ENCODE peak calls at places on chromosome 17, in nine cellular contexts. W is ascending aorta; G is heart right ventricle; C is CD8-positive, alpha-beta memory T cell; I is right lobe of liver; B is left lung; D is CD8-positive, alpha-beta T cell; F is mammary epithelial cell; R is mesendoderm. V is an unnamed sample.

GRCh38 chr17:57407287-57408063 is 151.2 kb downstream of the MSI2 start:
- DNase-seq in I (no peak), R (no peak), B (peak; percentile 45), F (no peak), G (no peak), C (no peak), W (no peak), D (no peak), V (no peak)

GRCh38 chr17:29176500-29177351 is 3.5 kb downstream of the MYO18A start:
- DNase-seq in R (peak; percentile 77), B (peak; percentile 73), G (no peak), I (peak; percentile 93), D (no peak), F (peak; percentile 64), C (peak; percentile 45), W (no peak), V (peak; percentile 87)

GRCh38 chr17:62869885-62870580 is 61.9 kb upstream of the MARCHF10 start:
- DNase-seq in R (peak; percentile 98), C (no peak), D (no peak), F (peak; percentile 47), B (no peak), I (peak; percentile 5), G (no peak), W (no peak), V (no peak)

GRCh38 chr17:42679001-42679491 is 2.3 kb upstream of the PLEKHH3 start:
- DNase-seq in W (peak; percentile 77), B (peak; percentile 72), G (peak; percentile 54), I (no peak), F (peak; percentile 48), C (no peak), R (peak; percentile 79), D (no peak), V (peak; percentile 78)

GRCh38 chr17:81027038-81027437 is 7.9 kb upstream of the BAIAP2 start:
- DNase-seq in R (no peak), G (no peak), C (no peak), D (no peak), W (no peak), B (no peak), I (no peak), F (no peak), V (peak; percentile 65)

GRCh38 chr17:836154-836553 is 54.0 kb downstream of the MRM3 start:
- DNase-seq in C (no peak), D (no peak), G (peak; percentile 15), R (peak; percentile 47), W (no peak), B (no peak), F (no peak), I (no peak), V (no peak)

GRCh38 chr17:78057113-78057740 is 71.3 kb downstream of the TMC6 start:
- DNase-seq in R (no peak), I (no peak), F (no peak), G (no peak), D (no peak), W (no peak), C (no peak), B (no peak), V (no peak)

GRCh38 chr17:45110676-45111611 is 21.4 kb downstream of the PLCD3 start:
- DNase-seq in B (no peak), G (peak; percentile 76), C (no peak), W (no peak), D (no peak), F (no peak), I (no peak), R (no peak), V (no peak)

GRCh38 chr17:35731239-35731931 is at the start of gene RASL10B:
- DNase-seq in C (peak; percentile 31), W (peak; percentile 86), I (no peak), F (no peak), B (no peak), D (no peak), R (peak; percentile 82), G (peak; percentile 48), V (peak; percentile 82)

GRCh38 chr17:4513113-4514032 is 14.7 kb downstream of the SPNS2 start:
- DNase-seq in F (no peak), R (no peak), D (no peak), C (no peak), W (no peak), I (no peak), B (no peak), G (no peak), V (no peak)

GRCh38 chr17:7262192-7263070 is at the start of gene CLDN7:
- DNase-seq in C (no peak), B (peak; percentile 89), G (no peak), D (no peak), F (no peak), R (peak; percentile 89), W (no peak), I (no peak), V (peak; percentile 95)

GRCh38 chr17:36742267-36743000 is 141.1 kb downstream of the MRM1 start:
- DNase-seq in I (no peak), B (no peak), C (no peak), W (no peak), D (no peak), F (no peak), G (no peak), R (peak; percentile 92), V (no peak)

GRCh38 chr17:27609606-27610303 is 21.2 kb upstream of the LGALS9 start:
- DNase-seq in B (no peak), F (peak; percentile 42), R (peak; percentile 49), C (no peak), W (no peak), D (no peak), G (no peak), I (peak; percentile 68), V (no peak)

GRCh38 chr17:6494239-6494941 is 50.1 kb downstream of the PIMREG start:
- DNase-seq in G (no peak), R (no peak), D (no peak), C (no peak), F (peak; percentile 49), B (peak; percentile 61), W (no peak), I (no peak), V (peak; percentile 60)

GRCh38 chr17:81499601-81499970 is 13.0 kb downstream of the ACTG1 start:
- DNase-seq in W (no peak), C (no peak), D (no peak), R (no peak), F (no peak), I (no peak), G (no peak), B (no peak), V (no peak)

GRCh38 chr17:50100921-50101345 is 5.8 kb downstream of the PDK2 start:
- DNase-seq in C (no peak), D (no peak), I (no peak), G (no peak), B (no peak), R (peak; percentile 51), W (no peak), F (no peak), V (no peak)

GRCh38 chr17:14843086-14843795 is 421.9 kb downstream of the PMP22 start:
- DNase-seq in R (no peak), F (no peak), D (no peak), G (no peak), C (no peak), I (no peak), W (no peak), B (no peak), V (no peak)

GRCh38 chr17:17783121-17783824 is 53.5 kb downstream of the SREBF1 start:
- DNase-seq in R (peak; percentile 80), B (peak; percentile 68), C (peak; percentile 53), F (peak; percentile 50), G (peak; percentile 86), I (peak; percentile 88), D (peak; percentile 24), W (no peak), V (peak; percentile 84)

GRCh38 chr17:9843152-9844010 is 17.7 kb downstream of the GLP2R start:
- DNase-seq in F (no peak), B (no peak), I (no peak), C (no peak), R (no peak), W (no peak), D (no peak), G (no peak), V (no peak)

DNA sequence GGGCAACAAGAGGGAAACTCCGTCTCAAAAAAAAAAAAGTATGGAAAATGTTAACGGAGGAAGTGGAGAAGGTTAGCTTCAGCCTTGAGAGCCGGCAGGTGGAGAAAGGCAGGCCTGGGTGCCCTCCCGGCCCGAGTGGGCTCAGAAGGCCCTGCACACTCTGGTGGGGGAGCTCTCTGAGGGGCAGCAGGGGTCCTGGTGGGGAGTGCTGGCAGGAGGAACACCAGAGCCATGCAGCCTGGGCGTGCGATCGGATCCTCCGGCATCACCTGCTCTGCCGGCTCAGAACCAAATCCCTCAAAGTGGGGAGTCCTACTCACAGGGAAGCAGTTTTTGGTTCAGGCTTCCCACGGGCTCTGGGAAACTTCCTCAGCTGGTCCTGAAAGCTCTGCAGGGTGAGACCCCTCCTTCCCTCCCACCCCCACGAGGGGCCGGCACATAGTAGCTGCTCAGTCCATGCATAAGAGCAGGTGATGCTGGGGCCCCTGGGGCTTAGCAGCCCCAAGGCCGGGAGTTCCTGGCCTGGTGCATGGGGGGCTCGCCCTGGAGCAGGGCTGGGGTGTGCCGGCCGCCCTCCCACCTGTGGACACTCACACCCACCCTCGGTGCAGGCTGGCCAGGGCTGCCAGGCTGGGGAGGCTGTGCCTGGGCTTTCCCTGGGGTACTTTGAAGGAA is 1.2 kb downstream of the FN3K start:
- DNase-seq in F (no peak), C (no peak), G (no peak), B (no peak), I (no peak), R (no peak), W (no peak), D (no peak), V (no peak)
- H3K4me3 ChIP-seq in F (no peak overlapping the region), C (no peak overlapping the region), G (peak overlapping the region; percentile 71), B (no peak overlapping the region), I (peak overlapping the region; percentile 72), R (no peak overlapping the region), W (no peak overlapping the region), D (no peak overlapping the region), V (peak overlapping the region; percentile 70)

GRCh38 chr17:73526851-73527250 is 117.4 kb downstream of the SDK2 start:
- DNase-seq in R (no peak), D (no peak), I (no peak), G (no peak), C (no peak), F (no peak), W (no peak), B (no peak), V (no peak)
- H3K4me1 ChIP-seq in R (peaks cover 14% of the 10 kb centered on the region), D (no peaks in the 10 kb centered on the region), I (no peaks in the 10 kb centered on the region), G (no peaks in the 10 kb centered on the region), C (no peaks in the 10 kb centered on the region), F (no peaks in the 10 kb centered on the region), W (no peaks in the 10 kb centered on the region), B (no peaks in the 10 kb centered on the region), V (no peaks in the 10 kb centered on the region)

DNA sequence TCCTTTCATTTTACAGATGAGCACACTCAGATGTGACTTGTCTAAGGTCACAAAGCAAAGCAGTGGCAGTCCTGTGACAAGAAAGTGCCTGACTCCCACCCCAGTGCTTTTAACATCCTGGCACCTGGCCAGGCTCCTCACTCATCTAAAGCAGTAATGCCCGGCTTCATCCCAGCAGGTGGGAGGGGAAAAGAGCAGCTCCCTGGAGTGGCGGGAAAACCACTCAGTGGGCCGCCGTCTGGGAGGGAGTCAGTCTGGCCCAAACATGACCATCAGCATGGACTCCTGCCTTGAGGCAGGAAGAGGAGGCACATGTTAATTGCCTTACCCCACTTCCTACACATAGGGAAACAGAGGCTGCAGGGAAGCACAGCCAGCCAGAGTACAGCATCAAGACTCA is 2.6 kb downstream of the PCGF2 start:
- DNase-seq in D (no peak), I (no peak), F (no peak), B (no peak), C (no peak), R (no peak), W (peak; percentile 63), G (no peak), V (no peak)
- H3K27ac ChIP-seq in D (no peak overlapping the region), I (no peak overlapping the region), F (no peak overlapping the region), B (no peak overlapping the region), C (no peak overlapping the region), R (no peak overlapping the region), W (peak overlapping the region; percentile 8), G (peak overlapping the region; percentile 17), V (no peak overlapping the region)

GRCh38 chr17:47708864-47709541 is 15.0 kb downstream of the TBKBP1 start:
- DNase-seq in I (no peak), B (no peak), W (no peak), G (no peak), D (no peak), C (no peak), F (no peak), R (no peak), V (no peak)
- H3K4me3 ChIP-seq in I (no peak overlapping the region), B (no peak overlapping the region), W (peak overlapping the region; percentile 40), G (peak overlapping the region; percentile 34), D (no peak overlapping the region), C (no peak overlapping the region), F (no peak overlapping the region), R (no peak overlapping the region), V (peak overlapping the region; percentile 23)